ENCODE peak calls at places on chromosome 13, in five cellular contexts. Z is upper lobe of left lung, H is GM12891, W is H1, T is breast epithelium. V is an unnamed sample.

GRCh38 chr13:88014527-88014926 is 343.4 kb downstream of the SLITRK5 start:
- DNase-seq in Z (no peak), H (no peak), W (no peak), T (no peak), V (no peak)

GRCh38 chr13:43095771-43096719 is 72.7 kb downstream of the DNAJC15 start:
- DNase-seq in Z (no peak), H (no peak), W (no peak), T (no peak), V (no peak)

GRCh38 chr13:30934803-30935202 is 2.3 kb downstream of the TEX26 start:
- DNase-seq in Z (no peak), H (no peak), W (no peak), T (no peak), V (no peak)

GRCh38 chr13:94305463-94305862 is 174.0 kb downstream of the DCT start:
- DNase-seq in Z (no peak), H (no peak), W (no peak), T (no peak), V (no peak)

GRCh38 chr13:35499131-35500051 is 22.9 kb upstream of the MAB21L1 start:
- DNase-seq in Z (no peak), H (no peak), W (no peak), T (no peak), V (no peak)

GRCh38 chr13:27770809-27771208 is 21.5 kb upstream of the GSX1 start:
- DNase-seq in Z (no peak), H (no peak), W (no peak), T (no peak), V (no peak)

GRCh38 chr13:23724196-23724970 is 154.2 kb downstream of the TNFRSF19 start:
- DNase-seq in Z (no peak), H (no peak), W (no peak), T (no peak), V (no peak)

GRCh38 chr13:45718063-45718462 is 15.9 kb downstream of the CBY2 start:
- DNase-seq in Z (no peak), H (no peak), W (no peak), T (no peak), V (no peak)

GRCh38 chr13:74250738-74251190 is 116.6 kb upstream of the KLF12 start:
- DNase-seq in Z (no peak), H (no peak), W (no peak), T (no peak), V (no peak)

GRCh38 chr13:28584873-28585317 is 74.0 kb upstream of the POMP start:
- DNase-seq in Z (no peak), H (no peak), W (no peak), T (no peak), V (no peak)

GRCh38 chr13:112531263-112531794 is 56.6 kb downstream of the TUBGCP3 start:
- DNase-seq in Z (no peak), H (no peak), W (no peak), T (no peak), V (no peak)
- TF ChIP-seq POLR2AphosphoS5 in Z (no peak), H (no peak), W (no peak), T (no peak), V (no peak)

GRCh38 chr13:110263906-110264305 is 43.1 kb downstream of the COL4A1 start:
- DNase-seq in Z (no peak), H (no peak), W (no peak), T (no peak), V (no peak)
- TF ChIP-seq POLR2AphosphoS5 in Z (no peak), H (no peak), W (no peak), T (no peak), V (no peak)

GRCh38 chr13:36999054-36999927 is at the start of gene ALG5:
- DNase-seq in Z (peak), H (peak), W (peak), T (peak), V (peak)
- TF ChIP-seq POLR2AphosphoS5 in Z (peak), H (peak), W (peak), T (peak), V (no peak)

DNA sequence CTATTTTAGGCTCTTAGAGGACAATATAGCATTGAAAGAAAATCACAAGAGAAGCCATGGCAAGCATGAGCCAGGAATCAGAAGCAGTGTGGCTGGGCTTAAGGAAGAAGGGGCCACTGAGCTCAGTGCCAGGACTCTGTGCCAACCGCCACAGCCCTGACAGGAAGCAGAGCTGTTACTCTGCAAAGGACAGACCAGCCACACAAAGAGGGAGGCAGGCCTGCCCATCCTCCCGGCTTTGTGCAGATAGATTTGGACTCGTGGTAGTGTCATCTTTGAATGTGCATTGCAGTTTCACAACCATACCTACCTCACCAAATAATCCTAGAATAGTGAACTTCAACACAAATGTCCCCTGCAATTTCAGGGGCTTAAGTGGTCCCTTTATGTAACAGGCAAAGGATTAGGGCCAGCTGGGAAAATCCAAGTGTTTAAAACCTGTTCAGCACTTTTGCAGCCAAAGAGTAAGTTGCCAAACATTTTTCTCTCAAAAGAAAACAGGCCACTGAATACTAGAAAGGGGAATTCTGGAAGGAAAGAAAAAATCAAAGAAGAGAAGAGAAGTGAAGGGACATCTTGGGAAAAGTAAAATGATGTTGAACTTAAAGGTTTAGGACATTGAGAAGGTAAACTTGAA is 55.1 kb upstream of the CLDN10 start:
- DNase-seq in Z (no peak), H (no peak), W (no peak), T (peak), V (no peak)
- TF ChIP-seq POLR2AphosphoS5 in Z (no peak), H (no peak), W (no peak), T (no peak), V (no peak)

GRCh38 chr13:113666951-113667701 is at the start of gene GRK1:
- DNase-seq in Z (peak), H (no peak), W (no peak), T (no peak), V (peak)

GRCh38 chr13:113666324-113666660 is 727 bp upstream of the GRK1 start:
- DNase-seq in Z (no peak), H (no peak), W (no peak), T (no peak), V (peak)

GRCh38 chr13:113663934-113664333 is 3.1 kb upstream of the GRK1 start:
- DNase-seq in Z (peak), H (no peak), W (no peak), T (no peak), V (peak)

GRCh38 chr13:113665582-113666323 is 1.3 kb upstream of the GRK1 start:
- DNase-seq in Z (peak), H (no peak), W (no peak), T (no peak), V (peak)

DNA sequence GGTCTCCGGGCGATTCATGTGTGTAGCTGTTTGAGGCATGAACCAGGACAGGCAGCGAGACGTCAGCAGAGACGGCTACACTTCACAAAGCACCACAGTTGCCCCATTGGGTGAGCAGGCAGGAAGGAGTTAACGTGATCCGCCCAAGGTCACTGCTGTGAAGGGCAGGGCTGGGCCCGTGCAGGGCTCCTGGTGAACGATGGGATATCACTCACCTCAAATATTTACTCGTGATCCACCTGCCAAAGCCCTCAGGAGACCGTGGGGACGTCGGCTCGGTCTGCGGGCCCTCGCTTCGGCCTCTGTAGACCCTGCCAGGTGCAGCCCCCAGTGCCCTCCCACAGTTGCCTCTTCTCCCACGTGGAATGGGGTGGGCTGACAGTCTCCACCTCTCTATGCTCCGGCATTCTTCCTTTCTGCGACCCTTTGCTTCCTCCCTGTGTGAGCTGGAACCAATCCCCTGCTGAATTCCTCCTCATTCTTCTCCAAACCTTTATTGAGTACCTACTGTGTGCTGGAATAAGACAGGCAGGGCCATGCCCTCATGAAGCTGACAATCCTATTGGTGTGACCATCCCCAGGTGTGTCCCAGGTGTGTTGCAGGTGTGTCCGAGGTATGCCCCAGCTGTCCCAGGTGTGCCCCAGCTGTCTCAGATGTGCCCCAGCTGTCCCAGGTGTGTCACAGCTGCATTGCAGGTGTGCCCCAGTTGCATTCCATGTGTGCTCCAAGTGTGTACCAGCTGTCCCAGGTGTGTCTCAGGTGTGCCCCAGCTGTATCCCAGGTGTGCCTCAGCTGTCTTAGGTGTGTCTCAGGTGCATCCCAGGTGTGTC is 2.1 kb upstream of the GRK1 start:
- DNase-seq in Z (peak), H (no peak), W (no peak), T (no peak), V (peak)
- TF ChIP-seq POLR2AphosphoS5 in Z (no peak), H (no peak), W (no peak), T (no peak), V (no peak)

DNA sequence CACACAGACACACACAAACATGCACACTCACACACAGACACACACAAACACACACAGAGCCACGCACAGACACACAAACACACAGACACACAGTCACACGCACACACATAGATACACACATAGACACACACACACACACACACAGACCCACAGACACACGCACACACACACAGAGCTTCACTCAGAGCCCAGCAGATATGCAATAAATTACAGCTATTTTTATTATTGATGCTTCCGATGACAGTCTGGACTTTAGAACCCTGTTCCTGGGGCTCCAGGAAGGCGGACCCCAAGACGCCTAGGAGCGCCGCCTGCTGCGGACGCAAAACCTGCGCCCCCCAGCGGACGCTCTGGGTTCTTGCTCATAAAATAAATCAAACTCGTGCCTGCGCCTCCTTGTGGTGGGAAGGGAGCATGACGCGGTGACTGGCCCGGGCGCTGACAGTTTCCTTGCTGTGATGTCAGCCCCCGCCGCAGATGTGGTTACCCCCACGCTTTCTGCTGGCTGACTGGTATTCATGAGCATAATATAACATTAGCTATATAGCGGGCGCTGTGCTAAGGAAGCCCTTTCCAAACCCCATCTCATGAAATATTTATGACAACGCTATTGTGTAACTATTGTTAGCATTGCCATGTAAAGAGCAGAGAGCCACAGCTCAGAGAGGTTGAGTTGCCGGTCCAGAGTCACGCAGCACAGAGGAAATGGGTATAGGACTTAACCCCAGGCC is 64.4 kb upstream of the TM9SF2 start:
- DNase-seq in Z (peak), H (no peak), W (peak), T (peak), V (peak)
- TF ChIP-seq POLR2AphosphoS5 in Z (no peak), H (no peak), W (no peak), T (no peak), V (no peak)